ENCODE peak calls at places on chromosomes 6 and 20, in four cellular contexts. Q is hepatocyte, I is kidney, F is colonic mucosa. S is an unnamed sample.

GRCh38 chr6:152110878-152111820 is 303.7 kb downstream of the ESR1 start:
- DNase-seq in Q (no peak), F (no peak), I (peak), S (no peak)

GRCh38 chr20:44026932-44027685 is 112.5 kb downstream of the TOX2 start:
- DNase-seq in F (no peak), I (no peak), Q (no peak), S (no peak)

GRCh38 chr20:51712501-51713212 is 55.5 kb downstream of the ATP9A start:
- DNase-seq in Q (peak), F (no peak), I (peak), S (no peak)

GRCh38 chr20:21575167-21575566 is 61.3 kb upstream of the NKX2-2 start:
- DNase-seq in Q (no peak), I (no peak), F (no peak), S (no peak)

GRCh38 chr20:25622049-25622448 is 1.8 kb downstream of the NANP start:
- DNase-seq in I (no peak), Q (no peak), F (no peak), S (no peak)

GRCh38 chr6:156013155-156013554 is 557.5 kb upstream of the NOX3 start:
- DNase-seq in F (no peak), I (no peak), Q (no peak), S (no peak)

GRCh38 chr6:39079726-39080125 is 31.1 kb downstream of the GLP1R start:
- DNase-seq in F (no peak), Q (no peak), I (no peak), S (no peak)

GRCh38 chr6:150535818-150536220 is 63.9 kb upstream of the PLEKHG1 start:
- DNase-seq in F (no peak), Q (no peak), I (no peak), S (no peak)

GRCh38 chr6:29943053-29943966 is 978 bp downstream of the HLA-A start:
- DNase-seq in I (peak), F (no peak), Q (no peak), S (no peak)

GRCh38 chr20:62876441-62876825 is 14.8 kb upstream of the TCFL5 start:
- DNase-seq in Q (no peak), F (no peak), I (no peak), S (no peak)
- H3K27ac ChIP-seq in Q (no peak), F (no peak), I (no peak), S (peak)

DNA sequence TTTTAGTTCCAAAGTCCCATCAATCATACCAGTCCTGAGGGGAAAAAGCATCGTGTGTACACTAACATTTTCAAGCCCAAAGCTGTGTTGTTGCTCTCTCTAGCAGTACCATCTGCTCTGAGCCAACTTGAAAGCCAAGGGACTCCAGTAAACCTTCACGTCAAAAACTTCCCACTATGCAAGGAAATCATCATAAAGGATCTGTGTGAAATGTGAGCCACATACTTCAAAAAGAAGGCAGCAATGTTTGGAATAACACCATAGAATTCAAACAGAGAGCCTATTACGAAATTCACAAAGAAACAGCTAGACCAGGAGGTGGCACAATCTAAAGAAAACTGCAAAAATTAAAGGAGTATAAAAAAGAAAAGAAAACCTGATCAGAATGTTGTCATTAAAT is 399.8 kb upstream of the EPHA7 start:
- DNase-seq in F (no peak), Q (no peak), I (no peak), S (no peak)
- H3K27ac ChIP-seq in F (no peak), Q (no peak), I (no peak), S (no peak)

GRCh38 chr6:158086054-158086705 is 81.9 kb downstream of the SERAC1 start:
- DNase-seq in F (no peak), I (no peak), Q (no peak), S (no peak)

GRCh38 chr6:158083687-158084325 is 84.3 kb downstream of the SERAC1 start:
- DNase-seq in Q (no peak), I (no peak), F (no peak), S (no peak)

GRCh38 chr6:158085261-158086053 is 82.6 kb downstream of the SERAC1 start:
- DNase-seq in Q (no peak), I (no peak), F (no peak), S (no peak)

GRCh38 chr6:158087519-158087867 is 80.6 kb downstream of the SERAC1 start:
- DNase-seq in F (no peak), Q (no peak), I (no peak), S (no peak)

DNA sequence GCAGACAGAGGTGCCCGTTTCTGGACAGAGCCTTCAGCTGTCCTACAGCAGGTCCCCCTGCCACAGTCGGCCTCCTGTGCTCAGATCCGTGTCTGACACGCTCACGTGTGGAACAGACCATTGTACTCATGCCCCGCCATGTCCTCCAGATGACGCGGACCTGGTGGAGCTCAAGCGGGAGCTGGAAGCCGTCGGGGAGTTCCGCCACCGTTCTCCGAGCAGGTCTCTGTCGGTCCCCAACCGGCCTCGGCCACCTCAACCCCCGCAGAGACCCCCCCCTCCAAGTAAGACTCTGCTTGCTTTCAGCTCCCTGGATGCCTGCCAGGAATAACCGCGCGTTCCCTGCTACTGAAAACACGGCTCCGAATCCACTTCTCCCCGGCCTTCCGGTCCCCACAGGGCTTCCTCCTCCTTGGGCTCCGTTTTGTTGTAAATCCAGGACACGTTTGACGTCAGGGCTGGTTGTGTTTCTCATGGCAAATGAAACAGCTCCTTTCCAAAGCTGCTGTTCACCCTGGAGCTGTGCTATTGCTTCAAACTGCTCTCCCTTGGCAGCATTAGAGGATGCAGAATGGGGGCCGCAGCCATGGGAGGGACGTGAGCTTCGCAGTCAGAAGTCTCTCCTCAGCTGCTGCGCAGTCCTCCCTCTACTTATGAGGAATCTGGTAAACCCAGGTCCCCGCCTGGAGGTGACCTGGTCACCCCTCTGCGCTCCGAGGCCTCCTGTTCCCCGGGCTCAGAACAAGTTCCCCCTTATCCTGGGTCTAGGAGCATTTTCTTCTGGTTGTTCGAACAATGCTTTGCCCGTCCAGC is 81.2 kb downstream of the SERAC1 start:
- DNase-seq in Q (no peak), F (no peak), I (peak), S (no peak)
- H3K27ac ChIP-seq in Q (no peak), F (no peak), I (peak), S (no peak)

DNA sequence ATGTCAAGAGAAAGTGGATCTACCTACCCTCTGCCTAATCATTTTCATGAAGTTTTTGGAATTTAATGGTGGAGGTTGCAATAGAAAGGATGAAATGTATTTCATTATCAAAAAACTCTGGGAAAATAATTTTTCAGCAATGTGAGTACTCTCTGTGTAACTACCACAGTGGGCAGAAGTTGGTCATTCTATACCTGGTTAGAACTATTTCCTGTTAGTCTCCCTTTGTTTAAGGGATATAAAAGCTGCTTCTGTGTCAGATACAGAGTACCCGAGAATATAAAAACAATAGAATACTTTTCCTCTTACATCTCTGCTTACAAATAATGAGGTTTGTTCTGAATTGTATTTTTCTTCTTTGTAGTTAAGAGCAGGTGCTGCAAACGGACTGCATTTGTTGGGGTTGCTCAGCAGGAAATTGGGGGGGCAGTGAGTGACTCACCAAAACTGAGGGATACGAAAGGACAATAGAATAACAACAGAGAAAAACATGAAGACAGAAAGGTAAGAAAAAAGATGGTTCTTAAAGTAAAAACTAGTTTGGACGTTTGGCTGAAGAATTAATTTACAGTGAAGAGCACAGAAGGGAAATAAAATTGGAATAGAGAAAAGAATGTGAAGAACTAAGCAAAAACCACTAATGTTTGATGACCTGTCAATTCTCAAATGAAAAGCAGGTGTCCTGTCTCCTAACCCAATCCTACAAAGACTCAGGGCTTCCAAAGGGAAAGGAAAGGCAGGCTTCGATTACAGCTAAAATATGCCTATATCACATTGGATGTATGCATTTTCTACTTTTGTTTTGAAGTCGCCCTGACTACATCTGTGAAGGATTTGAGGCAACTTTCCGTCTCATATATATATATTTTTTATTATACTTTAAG is 703.1 kb downstream of the RFPL4B start:
- DNase-seq in Q (no peak), I (no peak), F (no peak), S (no peak)
- H3K27ac ChIP-seq in Q (no peak), I (no peak), F (no peak), S (no peak)

DNA sequence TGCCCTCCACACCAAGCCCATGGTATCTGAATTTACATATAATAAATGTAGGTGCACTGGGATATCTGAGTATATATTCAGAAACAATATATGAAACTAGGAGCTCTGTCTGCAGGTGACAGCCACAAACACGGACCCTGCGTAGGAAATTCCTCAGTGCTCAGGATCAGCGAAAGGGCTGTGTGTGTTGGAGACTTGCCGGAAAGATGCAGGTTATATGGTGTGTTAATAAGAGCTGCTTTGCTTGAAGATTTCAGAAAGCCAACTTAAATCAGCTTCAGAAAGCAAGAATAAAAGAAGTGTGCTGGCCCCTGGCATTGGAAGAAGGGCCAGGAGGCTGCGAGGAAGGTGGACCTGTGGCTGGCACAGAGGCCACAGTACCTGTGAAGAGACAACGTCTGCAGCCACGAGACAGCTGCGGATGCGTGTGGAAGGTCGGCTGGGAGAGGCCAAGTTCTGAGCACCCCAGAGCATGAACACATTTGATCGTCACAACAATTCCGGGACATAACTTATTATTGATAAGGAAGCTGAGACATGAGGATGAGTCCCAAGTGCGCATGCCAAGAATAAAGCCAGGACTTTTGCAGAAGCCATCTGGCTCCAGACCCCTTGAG is 183.2 kb downstream of the DLL1 start:
- DNase-seq in F (no peak), I (peak), Q (no peak), S (no peak)
- H3K27ac ChIP-seq in F (no peak), I (no peak), Q (no peak), S (no peak)

GRCh38 chr6:57198926-57199636 is 23.0 kb downstream of the RAB23 start:
- DNase-seq in I (peak), Q (no peak), F (peak), S (no peak)
- H3K27ac ChIP-seq in I (no peak), Q (no peak), F (no peak), S (no peak)